ENCODE peak calls at places on chromosomes 12 and 14, in eight cellular contexts. One of them, this sample, is unnamed.

GRCh38 chr14:71322660-71323250 is 415.5 kb downstream of the PCNX1 start:
- DNase-seq in dorsolateral prefrontal cortex: no peak
- DNase-seq in A673: peak; percentile 70
- DNase-seq in heart right ventricle: no peak
- DNase-seq in BJ: no peak
- DNase-seq in PC-9: no peak
- DNase-seq in retinal pigment epithelial cell: no peak
- DNase-seq in astrocyte of the cerebellum: peak; percentile 34
- DNase-seq in this sample: no peak

GRCh38 chr12:29889737-29890136 is 106.0 kb upstream of the TMTC1 start:
- DNase-seq in PC-9: peak; percentile 11
- DNase-seq in A673: peak; percentile 79
- DNase-seq in BJ: no peak
- DNase-seq in dorsolateral prefrontal cortex: no peak
- DNase-seq in heart right ventricle: no peak
- DNase-seq in retinal pigment epithelial cell: no peak
- DNase-seq in astrocyte of the cerebellum: no peak
- DNase-seq in this sample: peak; percentile 1

GRCh38 chr14:50058112-50058511 is 58.3 kb downstream of the VCPKMT start:
- DNase-seq in heart right ventricle: no peak
- DNase-seq in A673: no peak
- DNase-seq in PC-9: no peak
- DNase-seq in dorsolateral prefrontal cortex: no peak
- DNase-seq in BJ: no peak
- DNase-seq in retinal pigment epithelial cell: no peak
- DNase-seq in astrocyte of the cerebellum: no peak
- DNase-seq in this sample: no peak

GRCh38 chr14:20179880-20180279 is 10.8 kb upstream of the OR11G2 start:
- DNase-seq in astrocyte of the cerebellum: no peak
- DNase-seq in dorsolateral prefrontal cortex: no peak
- DNase-seq in retinal pigment epithelial cell: no peak
- DNase-seq in heart right ventricle: no peak
- DNase-seq in BJ: no peak
- DNase-seq in PC-9: no peak
- DNase-seq in A673: no peak
- DNase-seq in this sample: no peak

GRCh38 chr12:108630481-108631207 is 3.0 kb downstream of the SELPLG start:
- DNase-seq in retinal pigment epithelial cell: no peak
- DNase-seq in astrocyte of the cerebellum: no peak
- DNase-seq in BJ: peak; percentile 84
- DNase-seq in A673: no peak
- DNase-seq in PC-9: peak; percentile 49
- DNase-seq in dorsolateral prefrontal cortex: no peak
- DNase-seq in heart right ventricle: no peak
- DNase-seq in this sample: no peak

GRCh38 chr12:120713861-120714482 is 3.7 kb downstream of the UNC119B start:
- DNase-seq in heart right ventricle: no peak
- DNase-seq in PC-9: peak; percentile 48
- DNase-seq in BJ: no peak
- DNase-seq in retinal pigment epithelial cell: no peak
- DNase-seq in dorsolateral prefrontal cortex: peak; percentile 80
- DNase-seq in astrocyte of the cerebellum: peak; percentile 78
- DNase-seq in A673: peak; percentile 89
- DNase-seq in this sample: peak; percentile 42

GRCh38 chr12:46266869-46267617 is 1.8 kb downstream of the SLC38A1 start:
- DNase-seq in astrocyte of the cerebellum: no peak
- DNase-seq in BJ: no peak
- DNase-seq in heart right ventricle: peak; percentile 52
- DNase-seq in A673: peak; percentile 66
- DNase-seq in retinal pigment epithelial cell: peak; percentile 64
- DNase-seq in PC-9: peak; percentile 47
- DNase-seq in dorsolateral prefrontal cortex: peak; percentile 71
- DNase-seq in this sample: no peak

GRCh38 chr12:42130670-42131402 is 13.8 kb downstream of the GXYLT1 start:
- DNase-seq in astrocyte of the cerebellum: no peak
- DNase-seq in dorsolateral prefrontal cortex: no peak
- DNase-seq in BJ: no peak
- DNase-seq in PC-9: peak; percentile 41
- DNase-seq in retinal pigment epithelial cell: no peak
- DNase-seq in heart right ventricle: no peak
- DNase-seq in A673: no peak
- DNase-seq in this sample: no peak

GRCh38 chr12:132071001-132071810 is 72.9 kb downstream of the DDX51 start:
- DNase-seq in astrocyte of the cerebellum: no peak
- DNase-seq in A673: no peak
- DNase-seq in heart right ventricle: no peak
- DNase-seq in dorsolateral prefrontal cortex: no peak
- DNase-seq in PC-9: no peak
- DNase-seq in BJ: no peak
- DNase-seq in retinal pigment epithelial cell: no peak
- DNase-seq in this sample: no peak

GRCh38 chr12:100908501-100908900 is 113.9 kb downstream of the ANO4 start:
- DNase-seq in dorsolateral prefrontal cortex: no peak
- DNase-seq in astrocyte of the cerebellum: no peak
- DNase-seq in BJ: peak; percentile 44
- DNase-seq in PC-9: no peak
- DNase-seq in heart right ventricle: no peak
- DNase-seq in A673: no peak
- DNase-seq in retinal pigment epithelial cell: peak; percentile 4
- DNase-seq in this sample: no peak

GRCh38 chr12:124482901-124483799 is 84.3 kb downstream of the NCOR2 start:
- DNase-seq in retinal pigment epithelial cell: no peak
- DNase-seq in A673: no peak
- DNase-seq in dorsolateral prefrontal cortex: no peak
- DNase-seq in heart right ventricle: no peak
- DNase-seq in PC-9: no peak
- DNase-seq in astrocyte of the cerebellum: no peak
- DNase-seq in BJ: no peak
- DNase-seq in this sample: no peak

GRCh38 chr14:103356151-103356766 is 22.2 kb downstream of the EIF5 start:
- DNase-seq in BJ: no peak
- DNase-seq in A673: no peak
- DNase-seq in PC-9: no peak
- DNase-seq in astrocyte of the cerebellum: no peak
- DNase-seq in dorsolateral prefrontal cortex: no peak
- DNase-seq in heart right ventricle: no peak
- DNase-seq in retinal pigment epithelial cell: no peak
- DNase-seq in this sample: no peak

GRCh38 chr12:132321321-132322118 is 7.9 kb downstream of the GALNT9 start:
- DNase-seq in PC-9: no peak
- DNase-seq in retinal pigment epithelial cell: no peak
- DNase-seq in A673: no peak
- DNase-seq in heart right ventricle: no peak
- DNase-seq in dorsolateral prefrontal cortex: peak; percentile 30
- DNase-seq in BJ: no peak
- DNase-seq in astrocyte of the cerebellum: no peak
- DNase-seq in this sample: no peak

GRCh38 chr14:97441740-97442362 is 644.7 kb downstream of the VRK1 start:
- DNase-seq in PC-9: no peak
- DNase-seq in heart right ventricle: no peak
- DNase-seq in A673: peak; percentile 19
- DNase-seq in retinal pigment epithelial cell: no peak
- DNase-seq in BJ: no peak
- DNase-seq in dorsolateral prefrontal cortex: no peak
- DNase-seq in astrocyte of the cerebellum: no peak
- DNase-seq in this sample: no peak

GRCh38 chr14:73850940-73851339 is 691 bp upstream of the PTGR2 start:
- DNase-seq in PC-9: peak; percentile 21
- DNase-seq in retinal pigment epithelial cell: no peak
- DNase-seq in BJ: no peak
- DNase-seq in dorsolateral prefrontal cortex: no peak
- DNase-seq in astrocyte of the cerebellum: no peak
- DNase-seq in A673: peak; percentile 12
- DNase-seq in heart right ventricle: no peak
- DNase-seq in this sample: no peak

GRCh38 chr14:96098309-96098998 is 59.3 kb downstream of the C14orf132 start:
- DNase-seq in BJ: no peak
- DNase-seq in heart right ventricle: no peak
- DNase-seq in A673: peak; percentile 74
- DNase-seq in dorsolateral prefrontal cortex: peak; percentile 82
- DNase-seq in retinal pigment epithelial cell: peak; percentile 19
- DNase-seq in astrocyte of the cerebellum: peak; percentile 26
- DNase-seq in PC-9: no peak
- DNase-seq in this sample: peak; percentile 52

GRCh38 chr12:913919-914718 is 35.4 kb downstream of the RAD52 start:
- DNase-seq in retinal pigment epithelial cell: peak; percentile 8
- DNase-seq in A673: no peak
- DNase-seq in BJ: peak; percentile 17
- DNase-seq in PC-9: peak; percentile 40
- DNase-seq in heart right ventricle: no peak
- DNase-seq in astrocyte of the cerebellum: peak; percentile 40
- DNase-seq in dorsolateral prefrontal cortex: no peak
- DNase-seq in this sample: no peak

GRCh38 chr14:72744416-72745120 is 149.3 kb downstream of the DPF3 start:
- DNase-seq in dorsolateral prefrontal cortex: no peak
- DNase-seq in astrocyte of the cerebellum: no peak
- DNase-seq in A673: no peak
- DNase-seq in PC-9: no peak
- DNase-seq in heart right ventricle: no peak
- DNase-seq in retinal pigment epithelial cell: no peak
- DNase-seq in BJ: no peak
- DNase-seq in this sample: no peak

GRCh38 chr14:103510311-103511021 is 12.2 kb downstream of the CKB start:
- DNase-seq in retinal pigment epithelial cell: no peak
- DNase-seq in heart right ventricle: no peak
- DNase-seq in A673: no peak
- DNase-seq in BJ: no peak
- DNase-seq in astrocyte of the cerebellum: no peak
- DNase-seq in PC-9: no peak
- DNase-seq in dorsolateral prefrontal cortex: no peak
- DNase-seq in this sample: no peak

GRCh38 chr12:114916124-114916523 is 232.1 kb upstream of the TBX3 start:
- DNase-seq in heart right ventricle: no peak
- DNase-seq in BJ: peak; percentile 76
- DNase-seq in retinal pigment epithelial cell: no peak
- DNase-seq in dorsolateral prefrontal cortex: no peak
- DNase-seq in astrocyte of the cerebellum: no peak
- DNase-seq in PC-9: no peak
- DNase-seq in A673: no peak
- DNase-seq in this sample: no peak

GRCh38 chr14:63672417-63673180 is 30.9 kb upstream of the WDR89 start:
- DNase-seq in A673: no peak
- DNase-seq in heart right ventricle: no peak
- DNase-seq in BJ: peak; percentile 31
- DNase-seq in PC-9: no peak
- DNase-seq in retinal pigment epithelial cell: peak; percentile 45
- DNase-seq in dorsolateral prefrontal cortex: no peak
- DNase-seq in astrocyte of the cerebellum: peak; percentile 3
- DNase-seq in this sample: no peak

GRCh38 chr12:48965447-48965846 is 6.1 kb downstream of the WNT10B start:
- DNase-seq in astrocyte of the cerebellum: no peak
- DNase-seq in PC-9: no peak
- DNase-seq in retinal pigment epithelial cell: no peak
- DNase-seq in heart right ventricle: no peak
- DNase-seq in A673: no peak
- DNase-seq in dorsolateral prefrontal cortex: no peak
- DNase-seq in BJ: no peak
- DNase-seq in this sample: no peak

GRCh38 chr14:69363964-69364363 is 34.1 kb downstream of the ERH start:
- DNase-seq in A673: no peak
- DNase-seq in dorsolateral prefrontal cortex: no peak
- DNase-seq in retinal pigment epithelial cell: no peak
- DNase-seq in heart right ventricle: no peak
- DNase-seq in PC-9: no peak
- DNase-seq in astrocyte of the cerebellum: no peak
- DNase-seq in BJ: no peak
- DNase-seq in this sample: no peak
- H3K4me3 ChIP-seq in A673: no peak overlapping the region
- H3K4me3 ChIP-seq in dorsolateral prefrontal cortex: no peak overlapping the region
- H3K4me3 ChIP-seq in retinal pigment epithelial cell: no peak overlapping the region
- H3K4me3 ChIP-seq in heart right ventricle: no peak overlapping the region
- H3K4me3 ChIP-seq in PC-9: no peak overlapping the region
- H3K4me3 ChIP-seq in astrocyte of the cerebellum: no peak overlapping the region
- H3K4me3 ChIP-seq in BJ: no peak overlapping the region
- H3K4me3 ChIP-seq in this sample: no peak overlapping the region

DNA sequence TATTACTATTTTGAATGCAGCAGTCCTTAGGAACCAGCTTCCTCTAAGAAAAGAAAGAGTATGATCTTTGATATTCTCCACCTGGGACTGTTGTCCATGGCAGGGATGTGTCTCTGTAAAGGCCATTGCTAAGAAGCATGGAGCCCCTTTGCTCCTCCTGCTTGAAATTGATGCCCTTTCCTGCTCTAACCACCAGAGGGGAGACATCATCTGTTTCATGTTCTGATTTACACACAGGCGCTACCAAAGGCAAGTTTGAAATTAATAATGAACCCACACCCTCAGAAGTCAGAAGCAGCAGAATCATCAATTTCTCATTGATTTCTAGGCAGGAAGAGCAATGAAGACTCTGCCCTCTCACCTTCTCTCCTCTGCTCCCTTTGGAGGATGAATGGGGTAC is 253.8 kb downstream of the RMST start:
- DNase-seq in retinal pigment epithelial cell: peak; percentile 0
- DNase-seq in BJ: no peak
- DNase-seq in dorsolateral prefrontal cortex: no peak
- DNase-seq in heart right ventricle: no peak
- DNase-seq in PC-9: no peak
- DNase-seq in astrocyte of the cerebellum: no peak
- DNase-seq in A673: peak; percentile 22
- DNase-seq in this sample: peak; percentile 1
- TF ChIP-seq CTCF in retinal pigment epithelial cell: peak; percentile 50
- TF ChIP-seq CTCF in BJ: no peak
- TF ChIP-seq CTCF in dorsolateral prefrontal cortex: no peak
- TF ChIP-seq CTCF in heart right ventricle: no peak
- TF ChIP-seq CTCF in PC-9: peak; percentile 38
- TF ChIP-seq CTCF in astrocyte of the cerebellum: peak; percentile 41
- TF ChIP-seq CTCF in A673: peak; percentile 43
- TF ChIP-seq CTCF in this sample: peak; percentile 60

DNA sequence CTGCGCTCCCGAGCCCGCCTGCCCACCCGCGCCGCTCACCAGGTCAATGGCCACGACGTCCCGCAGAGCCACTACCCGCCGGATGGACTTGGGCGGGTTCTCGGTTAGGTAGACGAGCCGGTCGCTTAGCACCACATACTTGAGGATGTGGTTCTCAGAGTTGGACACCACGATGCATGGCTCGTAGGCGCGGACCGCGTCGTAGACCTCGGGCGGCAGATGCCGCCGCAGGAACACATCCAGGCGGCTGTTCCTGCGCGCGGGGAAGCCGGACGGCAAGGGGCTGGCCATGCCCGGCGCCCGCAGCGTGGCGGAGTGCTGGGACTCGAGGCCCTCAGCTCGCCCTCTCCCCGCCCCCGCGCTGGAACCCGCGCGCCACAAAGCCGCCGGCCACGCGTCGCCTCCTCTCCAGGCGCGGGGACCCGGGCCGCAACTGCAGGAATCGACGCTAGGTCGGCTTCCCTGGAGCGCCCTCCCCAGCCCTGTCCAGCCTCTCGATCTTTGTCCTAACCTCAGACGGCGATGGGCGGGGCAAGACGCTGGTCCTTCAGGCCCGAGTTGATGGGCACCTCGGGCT is at the start of gene C12orf56:
- DNase-seq in retinal pigment epithelial cell: no peak
- DNase-seq in dorsolateral prefrontal cortex: no peak
- DNase-seq in BJ: no peak
- DNase-seq in PC-9: no peak
- DNase-seq in heart right ventricle: peak; percentile 14
- DNase-seq in astrocyte of the cerebellum: no peak
- DNase-seq in A673: no peak
- DNase-seq in this sample: no peak
- H3K4me3 ChIP-seq in retinal pigment epithelial cell: peak within 1 kb of the TSS; percentile 42
- H3K4me3 ChIP-seq in dorsolateral prefrontal cortex: peak within 1 kb of the TSS; percentile 57
- H3K4me3 ChIP-seq in BJ: peak within 1 kb of the TSS; percentile 42
- H3K4me3 ChIP-seq in PC-9: peak within 1 kb of the TSS; percentile 38
- H3K4me3 ChIP-seq in heart right ventricle: peak within 1 kb of the TSS; percentile 19
- H3K4me3 ChIP-seq in astrocyte of the cerebellum: peak within 1 kb of the TSS; percentile 40
- H3K4me3 ChIP-seq in A673: peak within 1 kb of the TSS; percentile 31
- H3K4me3 ChIP-seq in this sample: no peak within 1 kb of the TSS

GRCh38 chr12:121893901-121894540 is 5.4 kb downstream of the PSMD9 start:
- DNase-seq in astrocyte of the cerebellum: peak; percentile 45
- DNase-seq in BJ: peak; percentile 25
- DNase-seq in A673: peak; percentile 56
- DNase-seq in retinal pigment epithelial cell: peak; percentile 52
- DNase-seq in dorsolateral prefrontal cortex: no peak
- DNase-seq in PC-9: peak; percentile 34
- DNase-seq in heart right ventricle: no peak
- DNase-seq in this sample: peak; percentile 65
- TF ChIP-seq CTCF in astrocyte of the cerebellum: no peak
- TF ChIP-seq CTCF in BJ: no peak
- TF ChIP-seq CTCF in A673: no peak
- TF ChIP-seq CTCF in retinal pigment epithelial cell: no peak
- TF ChIP-seq CTCF in dorsolateral prefrontal cortex: no peak
- TF ChIP-seq CTCF in PC-9: no peak
- TF ChIP-seq CTCF in heart right ventricle: no peak
- TF ChIP-seq CTCF in this sample: no peak